ENCODE peak calls at places on chromosomes 13 and 19, in four cellular contexts. I is GM23338, R is cardiac muscle cell, J is stomach. M is an unnamed sample.

GRCh38 chr19:57245066-57245465 is 4.6 kb downstream of the ZNF805 start:
- DNase-seq in I (no peak), R (no peak), J (no peak), M (no peak)

GRCh38 chr19:48630289-48631036 is 6.7 kb downstream of the DBP start:
- DNase-seq in I (peak; percentile 88), R (peak; percentile 85), J (peak; percentile 95), M (peak; percentile 87)

GRCh38 chr19:39818626-39819097 is 15.3 kb downstream of the DYRK1B start:
- DNase-seq in I (no peak), R (no peak), J (no peak), M (no peak)

GRCh38 chr19:3075605-3076431 is 13.5 kb upstream of the TLE5 start:
- DNase-seq in I (peak; percentile 75), R (peak; percentile 43), J (peak; percentile 74), M (no peak)

GRCh38 chr13:91155512-91156114 is 191.9 kb upstream of the MIR17HG start:
- DNase-seq in I (peak; percentile 56), R (no peak), J (no peak), M (no peak)

GRCh38 chr13:27425151-27425917 is 915 bp downstream of the GTF3A start:
- DNase-seq in I (no peak), R (peak; percentile 9), J (no peak), M (no peak)

GRCh38 chr19:38452430-38453366 is 19.2 kb downstream of the RYR1 start:
- DNase-seq in I (peak; percentile 99), R (no peak), J (no peak), M (no peak)

GRCh38 chr19:56333506-56333905 is 18.9 kb upstream of the ZSCAN5A start:
- DNase-seq in I (peak; percentile 71), R (peak; percentile 78), J (peak; percentile 51), M (no peak)

GRCh38 chr19:35212241-35212640 is 16.3 kb downstream of the FAM187B start:
- DNase-seq in I (no peak), R (no peak), J (no peak), M (no peak)

GRCh38 chr19:4152241-4152998 is 1.0 kb upstream of the CREB3L3 start:
- DNase-seq in I (no peak), R (no peak), J (no peak), M (no peak)

GRCh38 chr13:28478127-28478526 is 16.8 kb downstream of the FLT1 start:
- DNase-seq in I (no peak), R (no peak), J (no peak), M (no peak)
- H3K4me1 ChIP-seq in I (peaks cover 35% of the 10 kb centered on the region), R (peaks cover 37% of the 10 kb centered on the region), J (no peaks in the 10 kb centered on the region), M (no peaks in the 10 kb centered on the region)

DNA sequence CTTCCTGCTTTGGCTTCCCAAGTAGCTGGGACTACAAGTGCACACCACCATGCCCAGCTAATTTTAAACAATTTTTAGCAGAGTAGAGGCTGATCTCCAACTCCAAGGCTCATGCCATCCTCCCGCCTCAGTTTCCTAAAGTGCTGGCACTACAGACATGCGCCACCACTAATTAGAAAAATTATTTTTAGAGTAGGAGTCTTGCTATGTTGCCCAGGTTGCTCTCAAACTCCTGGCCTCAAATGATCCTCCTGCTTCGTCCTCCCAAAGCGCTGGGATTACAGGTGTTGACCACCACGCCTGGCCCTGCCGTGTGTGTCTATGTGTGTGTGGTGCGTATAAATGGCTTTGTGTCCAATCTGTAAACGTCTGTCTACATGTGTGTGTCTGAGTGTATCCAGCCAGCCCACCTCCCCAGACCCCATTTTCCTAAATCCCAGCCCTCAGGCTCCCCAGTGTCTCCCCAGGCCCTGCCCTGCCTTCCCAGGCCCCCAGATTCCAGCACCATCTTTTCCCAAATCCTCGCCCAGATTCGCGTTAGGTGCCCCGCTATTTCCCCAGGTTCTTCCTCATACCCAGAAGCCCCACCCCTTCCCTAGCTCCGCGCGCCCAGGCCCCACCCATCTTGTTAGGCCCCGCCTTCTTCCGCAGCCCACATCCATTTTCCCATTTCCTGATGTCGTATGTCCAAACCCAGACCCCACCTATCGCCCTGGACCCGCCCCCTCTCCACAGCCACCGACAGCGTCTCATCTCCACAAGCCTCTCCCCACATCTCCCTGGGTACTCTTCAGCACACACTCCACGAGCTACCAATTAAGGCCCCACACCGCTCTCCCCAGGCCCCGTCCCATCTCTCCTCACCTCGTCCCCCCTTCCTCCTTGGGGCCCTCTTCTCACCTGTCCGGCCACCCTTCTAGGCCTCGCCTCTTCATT is 24.9 kb downstream of the SLC8A2 start:
- DNase-seq in I (peak; percentile 97), R (peak; percentile 27), J (peak; percentile 27), M (no peak)
- H3K4me3 ChIP-seq in I (peak overlapping the region; percentile 67), R (peak overlapping the region; percentile 17), J (no peak overlapping the region), M (no peak overlapping the region)

GRCh38 chr19:58305065-58305931 is at the start of gene ERVK3-1:
- DNase-seq in I (peak; percentile 99), R (peak; percentile 99), J (peak; percentile 96), M (peak; percentile 98)

GRCh38 chr19:58307736-58308135 is 2.6 kb downstream of the ERVK3-1 start:
- DNase-seq in I (no peak), R (no peak), J (no peak), M (no peak)

GRCh38 chr19:58304255-58304654 is 922 bp upstream of the ERVK3-1 start:
- DNase-seq in I (peak; percentile 36), R (no peak), J (no peak), M (no peak)

GRCh38 chr19:58305932-58306323 is 751 bp downstream of the ERVK3-1 start:
- DNase-seq in I (no peak), R (no peak), J (no peak), M (no peak)

DNA sequence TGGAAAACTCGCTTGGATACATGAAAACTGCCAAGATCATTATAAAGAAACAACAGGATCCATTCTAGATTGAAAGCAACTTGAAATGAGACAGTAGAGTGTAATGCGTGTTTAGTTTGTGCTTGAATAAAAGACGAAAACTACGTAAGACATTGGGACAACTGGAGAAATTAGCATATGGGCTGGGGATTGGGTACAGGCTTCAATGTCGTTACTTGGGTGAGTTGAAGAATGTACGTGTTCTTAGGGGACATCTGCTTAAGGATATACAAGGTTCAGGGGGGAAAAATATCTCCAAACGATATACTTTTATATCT is 471 bp upstream of the ERVK3-1 start:
- DNase-seq in I (peak; percentile 52), R (no peak), J (no peak), M (no peak)
- H3K27ac ChIP-seq in I (no peak overlapping the region), R (peak overlapping the region; percentile 20), J (peak overlapping the region; percentile 93), M (peak overlapping the region; percentile 90)

DNA sequence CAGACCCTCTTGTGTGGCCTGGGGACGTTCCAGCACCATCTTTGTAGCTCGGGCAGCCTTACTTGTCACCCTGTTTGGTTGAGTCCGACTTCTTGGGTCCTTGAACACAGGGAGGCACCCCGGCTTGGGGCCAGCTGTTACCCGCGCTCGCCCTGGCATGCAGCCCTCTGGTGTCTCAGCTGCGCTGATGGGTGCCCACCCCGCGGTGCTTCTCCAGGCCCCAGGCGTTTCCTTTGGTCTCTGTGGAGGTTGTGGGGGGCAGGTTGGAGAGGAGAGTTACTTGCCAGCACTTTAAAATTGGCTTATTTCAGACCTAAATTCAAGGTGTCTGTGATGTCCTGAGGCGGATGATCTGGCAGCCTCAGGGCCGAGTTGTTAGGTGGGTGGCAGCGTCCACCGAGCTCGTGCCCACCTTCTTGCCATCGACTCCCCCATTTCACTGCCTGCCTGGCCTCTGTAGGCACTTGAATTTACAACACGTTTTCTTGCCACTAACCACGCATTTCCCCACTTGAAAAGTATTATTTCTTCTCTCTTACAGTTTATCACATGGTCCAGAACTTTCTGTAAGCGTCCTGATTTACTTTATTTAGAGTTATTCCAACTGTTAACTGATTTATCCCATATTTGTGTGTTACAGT is 16.9 kb downstream of the UBAC2 start:
- DNase-seq in I (no peak), R (no peak), J (no peak), M (peak; percentile 55)
- H3K4me1 ChIP-seq in I (peaks cover 27% of the 10 kb centered on the region), R (peaks cover 20% of the 10 kb centered on the region), J (peaks cover 11% of the 10 kb centered on the region), M (peaks cover 44% of the 10 kb centered on the region)

GRCh38 chr13:30905932-30906383 is at the start of gene MEDAG:
- DNase-seq in I (no peak), R (peak; percentile 89), J (no peak), M (peak; percentile 95)
- H3K4me3 ChIP-seq in I (peak within 1 kb of the TSS; percentile 64), R (peak within 1 kb of the TSS; percentile 26), J (peak within 1 kb of the TSS; percentile 45), M (peak within 1 kb of the TSS; percentile 45)